ENCODE peak calls at places on chromosomes 3 and 15, in six cellular contexts. D is dorsolateral prefrontal cortex; H is breast epithelium; W is CD8-positive, alpha-beta memory T cell; J is OCI-LY7; O is naive thymus-derived CD4-positive, alpha-beta T cell. F is an unnamed sample.

GRCh38 chr3:138974467-138974866 is 27.4 kb downstream of the FOXL2NB start:
- DNase-seq in D (no peak), W (no peak), J (no peak), H (no peak), O (no peak), F (no peak)

GRCh38 chr3:142645236-142645793 is 49.1 kb downstream of the PLS1 start:
- DNase-seq in W (no peak), O (no peak), H (no peak), J (no peak), D (no peak), F (no peak)

GRCh38 chr15:40843885-40844542 is at the start of gene SPINT1:
- DNase-seq in O (no peak), J (no peak), H (peak), D (no peak), W (peak), F (no peak)

GRCh38 chr15:37837276-37837675 is 97.2 kb upstream of the TMCO5A start:
- DNase-seq in D (no peak), H (no peak), W (no peak), J (no peak), O (no peak), F (no peak)

GRCh38 chr15:82788496-82788895 is 17.4 kb downstream of the FSD2 start:
- DNase-seq in W (no peak), O (no peak), J (no peak), D (no peak), H (no peak), F (no peak)

GRCh38 chr3:133885241-133885711 is 10.4 kb downstream of the RAB6B start:
- DNase-seq in O (no peak), W (no peak), D (no peak), J (no peak), H (no peak), F (no peak)

GRCh38 chr3:126468028-126468891 is 7.4 kb downstream of the ZXDC start:
- DNase-seq in J (no peak), D (no peak), H (no peak), W (no peak), O (no peak), F (no peak)

GRCh38 chr3:116085456-116085855 is 359.8 kb downstream of the LSAMP start:
- DNase-seq in D (no peak), O (no peak), W (no peak), J (no peak), H (no peak), F (no peak)

GRCh38 chr3:194218646-194219453 is 82.9 kb downstream of the HES1 start:
- DNase-seq in W (no peak), J (peak), H (no peak), D (no peak), O (no peak), F (no peak)

GRCh38 chr3:11370134-11370533 is 97.9 kb downstream of the ATG7 start:
- DNase-seq in J (no peak), H (no peak), D (no peak), O (no peak), W (no peak), F (no peak)

GRCh38 chr3:13030649-13031048 is 42.6 kb downstream of the IQSEC1 start:
- DNase-seq in W (no peak), O (no peak), J (no peak), H (no peak), D (no peak), F (no peak)

GRCh38 chr3:187763850-187764648 is 18.8 kb upstream of the BCL6 start:
- DNase-seq in W (no peak), H (peak), J (no peak), D (no peak), O (no peak), F (no peak)

GRCh38 chr3:69197922-69198540 is 75.6 kb upstream of the LMOD3 start:
- DNase-seq in D (no peak), W (peak), O (peak), J (no peak), H (no peak), F (no peak)

GRCh38 chr15:30903497-30904187 is at the start of gene FAN1:
- DNase-seq in O (peak), J (peak), W (peak), H (peak), D (peak), F (peak)

GRCh38 chr3:32564195-32564594 is 6.5 kb downstream of the DYNC1LI1 start:
- DNase-seq in H (no peak), O (no peak), W (no peak), D (no peak), J (no peak), F (no peak)

GRCh38 chr3:124758851-124759635 is 28.8 kb downstream of the UMPS start:
- DNase-seq in J (no peak), H (no peak), D (no peak), O (no peak), W (no peak), F (no peak)

GRCh38 chr3:191068946-191069813 is 129.9 kb upstream of the OSTN start:
- DNase-seq in J (no peak), H (no peak), D (no peak), O (no peak), W (no peak), F (no peak)

GRCh38 chr3:182617511-182617910 is 175.8 kb upstream of the ATP11B start:
- DNase-seq in O (no peak), W (no peak), J (no peak), D (no peak), H (no peak), F (no peak)

GRCh38 chr3:169227911-169228310 is 435.6 kb downstream of the MECOM start:
- DNase-seq in W (no peak), H (no peak), O (no peak), J (no peak), D (no peak), F (no peak)

GRCh38 chr3:105953831-105954230 is 85.0 kb upstream of the CBLB start:
- DNase-seq in D (no peak), O (no peak), W (no peak), J (no peak), H (no peak), F (no peak)
- H3K27ac ChIP-seq in D (no peak), O (no peak), W (no peak), J (no peak), H (no peak), F (no peak)

GRCh38 chr15:55196011-55196410 is 730 bp downstream of the RSL24D1 start:
- DNase-seq in J (peak), O (no peak), H (no peak), D (no peak), W (peak), F (no peak)
- H3K27ac ChIP-seq in J (peak), O (peak), H (peak), D (peak), W (peak), F (peak)

GRCh38 chr3:81027344-81027743 is 734.1 kb downstream of the GBE1 start:
- DNase-seq in J (no peak), H (no peak), O (no peak), W (no peak), D (no peak), F (no peak)

GRCh38 chr3:81033690-81034089 is 727.8 kb downstream of the GBE1 start:
- DNase-seq in W (no peak), H (no peak), J (no peak), O (no peak), D (no peak), F (no peak)

GRCh38 chr3:81033185-81033584 is 728.3 kb downstream of the GBE1 start:
- DNase-seq in J (no peak), H (no peak), W (no peak), D (no peak), O (no peak), F (no peak)
- H3K27ac ChIP-seq in J (no peak), H (no peak), W (no peak), D (no peak), O (no peak), F (no peak)

GRCh38 chr3:108035751-108036150 is 55.1 kb downstream of the CD47 start:
- DNase-seq in H (no peak), J (no peak), O (no peak), W (no peak), D (no peak), F (no peak)

GRCh38 chr3:108036401-108036800 is 54.4 kb downstream of the CD47 start:
- DNase-seq in J (no peak), D (no peak), W (no peak), H (no peak), O (no peak), F (no peak)

GRCh38 chr3:108036984-108037741 is 53.7 kb downstream of the CD47 start:
- DNase-seq in H (no peak), J (no peak), W (no peak), D (no peak), O (no peak), F (no peak)

GRCh38 chr3:108041253-108041652 is 49.6 kb downstream of the CD47 start:
- DNase-seq in O (no peak), D (no peak), H (no peak), J (no peak), W (no peak), F (no peak)

GRCh38 chr3:108037770-108038169 is 53.1 kb downstream of the CD47 start:
- DNase-seq in J (no peak), W (no peak), O (no peak), D (no peak), H (no peak), F (no peak)
- H3K27ac ChIP-seq in J (no peak), W (no peak), O (no peak), D (peak), H (no peak), F (no peak)

GRCh38 chr15:80020731-80021130 is 38.7 kb upstream of the ZFAND6 start:
- DNase-seq in D (no peak), H (no peak), O (no peak), W (no peak), J (no peak), F (no peak)
- H3K27ac ChIP-seq in D (no peak), H (no peak), O (no peak), W (no peak), J (no peak), F (no peak)

GRCh38 chr3:73214846-73215245 is 153.4 kb downstream of the EBLN2 start:
- DNase-seq in O (no peak), D (no peak), H (no peak), J (no peak), W (no peak), F (no peak)
- H3K27ac ChIP-seq in O (no peak), D (no peak), H (no peak), J (no peak), W (no peak), F (no peak)